ENCODE peak calls at places on chromosome 22, in ten cellular contexts. One of them, this sample, is unnamed.

GRCh38 chr22:27919943-27920755 is 1.1 kb upstream of the PITPNB start:
- DNase-seq in brain microvascular endothelial cell: peak; percentile 46
- DNase-seq in A673: peak; percentile 56
- DNase-seq in BE2C: peak; percentile 22
- DNase-seq in cardiac fibroblast: peak; percentile 66
- DNase-seq in IMR-90: peak; percentile 72
- DNase-seq in colonic mucosa: peak; percentile 36
- DNase-seq in foreskin fibroblast: peak; percentile 90
- DNase-seq in AG09309: no peak
- DNase-seq in HCT116: no peak
- DNase-seq in this sample: peak; percentile 72

GRCh38 chr22:46894081-46894671 is 131.7 kb downstream of the TBC1D22A start:
- DNase-seq in brain microvascular endothelial cell: no peak
- DNase-seq in A673: peak; percentile 14
- DNase-seq in BE2C: no peak
- DNase-seq in cardiac fibroblast: peak; percentile 7
- DNase-seq in IMR-90: peak; percentile 45
- DNase-seq in colonic mucosa: no peak
- DNase-seq in foreskin fibroblast: peak; percentile 33
- DNase-seq in AG09309: no peak
- DNase-seq in HCT116: no peak
- DNase-seq in this sample: no peak

GRCh38 chr22:45602004-45602733 is 69.5 kb upstream of the ATXN10 start:
- DNase-seq in brain microvascular endothelial cell: no peak
- DNase-seq in A673: no peak
- DNase-seq in BE2C: peak; percentile 75
- DNase-seq in cardiac fibroblast: no peak
- DNase-seq in IMR-90: no peak
- DNase-seq in colonic mucosa: no peak
- DNase-seq in foreskin fibroblast: no peak
- DNase-seq in AG09309: no peak
- DNase-seq in HCT116: no peak
- DNase-seq in this sample: no peak

GRCh38 chr22:42932857-42933782 is 76.0 kb upstream of the ARFGAP3 start:
- DNase-seq in brain microvascular endothelial cell: no peak
- DNase-seq in A673: no peak
- DNase-seq in BE2C: no peak
- DNase-seq in cardiac fibroblast: peak; percentile 46
- DNase-seq in IMR-90: peak; percentile 28
- DNase-seq in colonic mucosa: no peak
- DNase-seq in foreskin fibroblast: peak; percentile 27
- DNase-seq in AG09309: no peak
- DNase-seq in HCT116: no peak
- DNase-seq in this sample: peak; percentile 28

GRCh38 chr22:47586946-47587345 is 824.5 kb downstream of the TBC1D22A start:
- DNase-seq in brain microvascular endothelial cell: no peak
- DNase-seq in A673: no peak
- DNase-seq in BE2C: no peak
- DNase-seq in cardiac fibroblast: no peak
- DNase-seq in IMR-90: no peak
- DNase-seq in colonic mucosa: no peak
- DNase-seq in foreskin fibroblast: no peak
- DNase-seq in AG09309: no peak
- DNase-seq in HCT116: no peak
- DNase-seq in this sample: no peak

GRCh38 chr22:33821290-33821689 is 99.0 kb downstream of the LARGE1 start:
- DNase-seq in brain microvascular endothelial cell: no peak
- DNase-seq in A673: no peak
- DNase-seq in BE2C: no peak
- DNase-seq in cardiac fibroblast: no peak
- DNase-seq in IMR-90: no peak
- DNase-seq in colonic mucosa: no peak
- DNase-seq in foreskin fibroblast: no peak
- DNase-seq in AG09309: no peak
- DNase-seq in HCT116: no peak
- DNase-seq in this sample: no peak

GRCh38 chr22:47053013-47053864 is 290.8 kb downstream of the TBC1D22A start:
- DNase-seq in brain microvascular endothelial cell: no peak
- DNase-seq in A673: no peak
- DNase-seq in BE2C: no peak
- DNase-seq in cardiac fibroblast: no peak
- DNase-seq in IMR-90: no peak
- DNase-seq in colonic mucosa: no peak
- DNase-seq in foreskin fibroblast: no peak
- DNase-seq in AG09309: no peak
- DNase-seq in HCT116: no peak
- DNase-seq in this sample: no peak

GRCh38 chr22:27719535-27720227 is 81.9 kb downstream of the MN1 start:
- DNase-seq in brain microvascular endothelial cell: peak; percentile 11
- DNase-seq in A673: no peak
- DNase-seq in BE2C: no peak
- DNase-seq in cardiac fibroblast: peak; percentile 46
- DNase-seq in IMR-90: peak; percentile 16
- DNase-seq in colonic mucosa: peak; percentile 29
- DNase-seq in foreskin fibroblast: peak; percentile 54
- DNase-seq in AG09309: no peak
- DNase-seq in HCT116: no peak
- DNase-seq in this sample: peak; percentile 82

GRCh38 chr22:27580311-27580897 is 221.2 kb downstream of the MN1 start:
- DNase-seq in brain microvascular endothelial cell: no peak
- DNase-seq in A673: no peak
- DNase-seq in BE2C: no peak
- DNase-seq in cardiac fibroblast: no peak
- DNase-seq in IMR-90: no peak
- DNase-seq in colonic mucosa: no peak
- DNase-seq in foreskin fibroblast: no peak
- DNase-seq in AG09309: no peak
- DNase-seq in HCT116: no peak
- DNase-seq in this sample: no peak

GRCh38 chr22:22380098-22381030 is 128.2 kb downstream of the ZNF280B start:
- DNase-seq in brain microvascular endothelial cell: no peak
- DNase-seq in A673: peak; percentile 12
- DNase-seq in BE2C: peak; percentile 38
- DNase-seq in cardiac fibroblast: no peak
- DNase-seq in IMR-90: no peak
- DNase-seq in colonic mucosa: no peak
- DNase-seq in foreskin fibroblast: no peak
- DNase-seq in AG09309: no peak
- DNase-seq in HCT116: no peak
- DNase-seq in this sample: no peak
- TF ChIP-seq CTCF in brain microvascular endothelial cell: peak; percentile 25
- TF ChIP-seq CTCF in A673: peak; percentile 37
- TF ChIP-seq CTCF in BE2C: peak; percentile 21
- TF ChIP-seq CTCF in cardiac fibroblast: no peak
- TF ChIP-seq CTCF in IMR-90: no peak
- TF ChIP-seq CTCF in colonic mucosa: no peak
- TF ChIP-seq CTCF in foreskin fibroblast: no peak
- TF ChIP-seq CTCF in AG09309: no peak
- TF ChIP-seq CTCF in HCT116: peak; percentile 55
- TF ChIP-seq CTCF in this sample: peak; percentile 11

GRCh38 chr22:38081941-38082828 is 1.8 kb downstream of the SLC16A8 start:
- DNase-seq in brain microvascular endothelial cell: no peak
- DNase-seq in A673: no peak
- DNase-seq in BE2C: no peak
- DNase-seq in cardiac fibroblast: no peak
- DNase-seq in IMR-90: no peak
- DNase-seq in colonic mucosa: no peak
- DNase-seq in foreskin fibroblast: no peak
- DNase-seq in AG09309: no peak
- DNase-seq in HCT116: no peak
- DNase-seq in this sample: no peak

GRCh38 chr22:38080468-38080846 is 3.5 kb downstream of the SLC16A8 start:
- DNase-seq in brain microvascular endothelial cell: no peak
- DNase-seq in A673: no peak
- DNase-seq in BE2C: no peak
- DNase-seq in cardiac fibroblast: no peak
- DNase-seq in IMR-90: no peak
- DNase-seq in colonic mucosa: no peak
- DNase-seq in foreskin fibroblast: no peak
- DNase-seq in AG09309: no peak
- DNase-seq in HCT116: no peak
- DNase-seq in this sample: no peak

GRCh38 chr22:38079804-38080203 is 4.2 kb downstream of the SLC16A8 start:
- DNase-seq in brain microvascular endothelial cell: no peak
- DNase-seq in A673: no peak
- DNase-seq in BE2C: no peak
- DNase-seq in cardiac fibroblast: no peak
- DNase-seq in IMR-90: no peak
- DNase-seq in colonic mucosa: no peak
- DNase-seq in foreskin fibroblast: no peak
- DNase-seq in AG09309: no peak
- DNase-seq in HCT116: no peak
- DNase-seq in this sample: no peak

GRCh38 chr22:38082986-38083710 is 836 bp downstream of the SLC16A8 start:
- DNase-seq in brain microvascular endothelial cell: no peak
- DNase-seq in A673: no peak
- DNase-seq in BE2C: no peak
- DNase-seq in cardiac fibroblast: no peak
- DNase-seq in IMR-90: no peak
- DNase-seq in colonic mucosa: no peak
- DNase-seq in foreskin fibroblast: no peak
- DNase-seq in AG09309: no peak
- DNase-seq in HCT116: no peak
- DNase-seq in this sample: no peak

DNA sequence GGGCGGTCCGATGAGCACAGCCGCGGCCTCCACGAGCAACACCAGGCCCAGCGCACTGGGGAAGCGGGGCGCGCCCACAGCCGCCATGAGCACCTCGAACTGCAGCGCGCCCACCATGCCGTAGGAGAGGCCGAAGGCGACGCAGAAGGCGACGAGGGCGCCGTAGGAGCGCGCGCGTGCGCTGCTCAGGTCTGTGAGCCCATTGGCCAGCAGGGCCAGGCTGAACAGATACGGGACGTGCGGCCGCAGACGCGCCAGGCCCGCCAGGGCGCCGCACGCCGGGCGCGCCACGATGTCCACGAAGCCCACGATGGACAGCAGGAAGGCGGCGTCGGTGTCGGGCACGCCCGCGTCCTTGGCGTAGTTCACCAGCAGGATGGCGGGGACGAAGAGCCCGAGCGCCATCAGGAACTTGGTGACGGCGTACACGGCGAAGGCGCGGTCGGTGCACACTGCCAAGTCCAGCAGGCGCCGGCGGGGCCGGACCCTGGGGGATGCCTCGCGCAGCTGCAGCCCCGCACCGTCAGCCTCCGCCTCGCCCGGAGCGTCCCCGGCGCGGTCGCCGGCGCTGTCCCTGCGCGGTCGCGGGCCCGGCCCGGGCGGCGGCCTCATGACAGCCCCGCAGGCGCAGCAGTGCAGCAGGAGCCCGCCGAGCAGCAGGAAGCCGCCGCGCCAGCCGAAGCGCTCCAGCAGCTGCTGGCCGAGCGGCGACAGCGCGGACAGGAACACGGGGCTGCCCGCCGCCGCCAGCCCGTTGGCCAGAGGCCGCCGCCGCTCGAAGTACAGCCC is 2.9 kb downstream of the SLC16A8 start:
- DNase-seq in brain microvascular endothelial cell: no peak
- DNase-seq in A673: peak; percentile 37
- DNase-seq in BE2C: peak; percentile 64
- DNase-seq in cardiac fibroblast: peak; percentile 38
- DNase-seq in IMR-90: peak; percentile 14
- DNase-seq in colonic mucosa: peak; percentile 41
- DNase-seq in foreskin fibroblast: peak; percentile 66
- DNase-seq in AG09309: no peak
- DNase-seq in HCT116: no peak
- DNase-seq in this sample: peak; percentile 17
- H3K4me3 ChIP-seq in brain microvascular endothelial cell: peak overlapping the region; percentile 31
- H3K4me3 ChIP-seq in A673: peak overlapping the region; percentile 36
- H3K4me3 ChIP-seq in BE2C: peak overlapping the region; percentile 34
- H3K4me3 ChIP-seq in cardiac fibroblast: peak overlapping the region; percentile 21
- H3K4me3 ChIP-seq in IMR-90: peak overlapping the region; percentile 24
- H3K4me3 ChIP-seq in colonic mucosa: peak overlapping the region; percentile 26
- H3K4me3 ChIP-seq in foreskin fibroblast: no peak overlapping the region
- H3K4me3 ChIP-seq in AG09309: no peak overlapping the region
- H3K4me3 ChIP-seq in HCT116: no peak overlapping the region
- H3K4me3 ChIP-seq in this sample: peak overlapping the region; percentile 41

DNA sequence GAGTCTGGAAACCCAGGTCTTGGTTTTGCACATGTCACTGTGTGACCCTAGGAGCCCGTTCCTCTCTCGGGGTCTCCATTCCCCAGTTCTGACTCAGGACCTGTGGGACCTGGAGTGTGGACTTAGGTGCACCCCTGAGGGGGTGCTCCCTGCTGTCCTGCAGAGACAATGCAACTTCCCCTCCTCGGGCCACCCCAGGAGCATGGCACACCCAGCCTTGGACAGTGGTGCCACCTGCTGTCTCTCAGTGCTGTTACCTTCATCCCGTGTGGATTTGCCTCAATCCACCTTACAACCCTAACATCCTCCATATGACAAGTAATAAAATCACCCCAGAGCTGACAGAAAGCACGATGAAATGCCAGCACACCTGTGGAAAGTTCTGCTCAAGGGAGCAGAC is 27.5 kb upstream of the CRYBB3 start:
- DNase-seq in brain microvascular endothelial cell: no peak
- DNase-seq in A673: no peak
- DNase-seq in BE2C: peak; percentile 26
- DNase-seq in cardiac fibroblast: no peak
- DNase-seq in IMR-90: no peak
- DNase-seq in colonic mucosa: peak; percentile 40
- DNase-seq in foreskin fibroblast: no peak
- DNase-seq in AG09309: no peak
- DNase-seq in HCT116: peak; percentile 8
- DNase-seq in this sample: no peak
- TF ChIP-seq CTCF in brain microvascular endothelial cell: peak; percentile 18
- TF ChIP-seq CTCF in A673: peak; percentile 37
- TF ChIP-seq CTCF in BE2C: peak; percentile 54
- TF ChIP-seq CTCF in cardiac fibroblast: peak; percentile 14
- TF ChIP-seq CTCF in IMR-90: no peak
- TF ChIP-seq CTCF in colonic mucosa: peak; percentile 32
- TF ChIP-seq CTCF in foreskin fibroblast: no peak
- TF ChIP-seq CTCF in AG09309: no peak
- TF ChIP-seq CTCF in HCT116: peak; percentile 59
- TF ChIP-seq CTCF in this sample: peak; percentile 21

DNA sequence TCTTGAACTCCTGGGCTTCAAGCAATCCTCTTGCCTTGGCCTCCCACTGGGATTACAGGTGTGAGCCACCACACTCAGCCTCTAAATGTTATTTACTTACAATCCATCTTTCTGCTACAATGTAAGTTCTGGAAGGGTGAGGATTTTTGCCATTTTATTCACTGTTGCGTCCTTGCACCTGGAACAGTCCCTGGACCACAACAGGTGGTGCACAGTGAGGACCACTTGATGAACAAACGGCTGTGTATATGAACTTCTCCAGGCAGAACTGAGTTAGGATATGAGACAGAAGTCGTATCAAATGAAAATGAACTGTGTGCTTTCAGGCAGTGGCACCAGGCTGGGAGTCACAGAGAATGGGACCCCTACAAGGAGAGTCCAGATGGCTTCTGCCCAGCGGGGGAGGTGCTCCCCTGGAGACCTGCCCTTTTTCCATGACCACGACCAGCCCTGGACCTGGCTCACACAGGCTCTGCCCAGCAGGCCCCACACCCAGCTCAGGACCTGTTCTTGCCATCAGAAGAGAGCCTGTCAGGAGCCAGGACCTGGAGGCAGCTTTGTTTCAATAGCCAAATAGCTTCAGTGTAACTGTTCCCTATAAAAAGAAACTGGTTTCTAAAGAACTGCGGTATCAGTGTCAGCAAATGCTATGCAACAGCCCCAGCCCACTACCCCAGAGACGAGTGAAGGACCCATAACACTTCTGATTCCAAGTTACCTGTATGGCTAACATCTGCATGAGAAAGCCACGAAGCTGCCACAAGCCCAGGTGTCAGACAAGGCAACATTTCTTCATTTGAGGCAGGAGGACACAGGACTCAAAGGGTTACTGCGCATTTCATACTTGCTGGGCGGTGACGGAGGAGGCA is 104.9 kb downstream of the MICAL3 start:
- DNase-seq in brain microvascular endothelial cell: no peak
- DNase-seq in A673: no peak
- DNase-seq in BE2C: no peak
- DNase-seq in cardiac fibroblast: no peak
- DNase-seq in IMR-90: no peak
- DNase-seq in colonic mucosa: peak; percentile 38
- DNase-seq in foreskin fibroblast: no peak
- DNase-seq in AG09309: no peak
- DNase-seq in HCT116: no peak
- DNase-seq in this sample: no peak
- H3K4me3 ChIP-seq in brain microvascular endothelial cell: no peak overlapping the region
- H3K4me3 ChIP-seq in A673: no peak overlapping the region
- H3K4me3 ChIP-seq in BE2C: no peak overlapping the region
- H3K4me3 ChIP-seq in cardiac fibroblast: no peak overlapping the region
- H3K4me3 ChIP-seq in IMR-90: no peak overlapping the region
- H3K4me3 ChIP-seq in colonic mucosa: no peak overlapping the region
- H3K4me3 ChIP-seq in foreskin fibroblast: no peak overlapping the region
- H3K4me3 ChIP-seq in AG09309: no peak overlapping the region
- H3K4me3 ChIP-seq in HCT116: no peak overlapping the region
- H3K4me3 ChIP-seq in this sample: no peak overlapping the region